ENCODE peak calls at places on chromosomes 4 and X, in eight cellular contexts. P is tibial nerve, K is sigmoid colon, N is A549, I is esophagus muscularis mucosa, X is stomach, W is GM12878, T is H1. Y is an unnamed sample.

GRCh38 chr4:40307627-40308497 is 27.3 kb upstream of the CHRNA9 start:
- DNase-seq in X (peak), P (no peak), K (peak), N (no peak), I (no peak), T (no peak), W (peak), Y (peak)

GRCh38 chr4:156970501-156971167 is 965 bp downstream of the PDGFC start:
- DNase-seq in W (no peak), N (peak), P (peak), K (peak), T (no peak), I (peak), X (peak), Y (peak)

GRCh38 chr4:152729466-152729865 is 49.7 kb upstream of the TMEM154 start:
- DNase-seq in P (no peak), I (no peak), X (no peak), W (no peak), K (no peak), T (no peak), N (no peak), Y (no peak)

GRCh38 chrX:124211312-124211942 is 121.0 kb upstream of the TEX13D start:
- DNase-seq in N (peak), I (no peak), X (no peak), K (no peak), T (no peak), P (no peak), W (no peak), Y (no peak)

GRCh38 chr4:142551513-142552280 is 294.4 kb downstream of the INPP4B start:
- DNase-seq in P (no peak), N (no peak), K (no peak), X (no peak), W (no peak), T (no peak), I (no peak), Y (no peak)

GRCh38 chr4:76753814-76754213 is 144.1 kb downstream of the SOWAHB start:
- DNase-seq in T (no peak), P (no peak), X (no peak), I (peak), K (no peak), W (no peak), N (no peak), Y (no peak)

GRCh38 chrX:1537031-1537715 is at the start of gene P2RY8:
- DNase-seq in N (peak), W (peak), X (peak), K (peak), I (no peak), T (no peak), P (peak), Y (peak)

GRCh38 chrX:40700640-40701342 is 34.6 kb downstream of the MED14 start:
- DNase-seq in P (no peak), W (no peak), X (no peak), N (no peak), T (no peak), I (no peak), K (no peak), Y (no peak)

GRCh38 chr4:7960790-7961655 is 21.4 kb upstream of the AFAP1 start:
- DNase-seq in N (no peak), X (no peak), T (no peak), W (peak), I (peak), K (peak), P (no peak), Y (no peak)

GRCh38 chrX:40145001-40145631 is 47.4 kb upstream of the BCOR start:
- DNase-seq in N (no peak), I (no peak), K (no peak), T (no peak), X (no peak), W (no peak), P (no peak), Y (no peak)

GRCh38 chr4:53702334-53703266 is 111.3 kb upstream of the LNX1 start:
- DNase-seq in X (peak), I (peak), P (peak), K (peak), N (peak), W (peak), T (no peak), Y (peak)

GRCh38 chrX:8639949-8640348 is 92.0 kb downstream of the ANOS1 start:
- DNase-seq in N (no peak), P (no peak), T (no peak), K (no peak), I (no peak), W (no peak), X (no peak), Y (no peak)

GRCh38 chrX:7654316-7654715 is 188.7 kb upstream of the VCX start:
- DNase-seq in N (no peak), K (no peak), X (no peak), W (no peak), T (no peak), P (no peak), I (no peak), Y (no peak)

GRCh38 chr4:150123982-150124670 is 45.9 kb downstream of the DCLK2 start:
- DNase-seq in K (no peak), I (no peak), T (no peak), P (no peak), X (no peak), N (no peak), W (no peak), Y (no peak)

GRCh38 chr4:57098945-57099344 is 11.2 kb downstream of the IGFBP7 start:
- DNase-seq in W (no peak), I (no peak), P (no peak), X (no peak), N (no peak), K (no peak), T (no peak), Y (no peak)

DNA sequence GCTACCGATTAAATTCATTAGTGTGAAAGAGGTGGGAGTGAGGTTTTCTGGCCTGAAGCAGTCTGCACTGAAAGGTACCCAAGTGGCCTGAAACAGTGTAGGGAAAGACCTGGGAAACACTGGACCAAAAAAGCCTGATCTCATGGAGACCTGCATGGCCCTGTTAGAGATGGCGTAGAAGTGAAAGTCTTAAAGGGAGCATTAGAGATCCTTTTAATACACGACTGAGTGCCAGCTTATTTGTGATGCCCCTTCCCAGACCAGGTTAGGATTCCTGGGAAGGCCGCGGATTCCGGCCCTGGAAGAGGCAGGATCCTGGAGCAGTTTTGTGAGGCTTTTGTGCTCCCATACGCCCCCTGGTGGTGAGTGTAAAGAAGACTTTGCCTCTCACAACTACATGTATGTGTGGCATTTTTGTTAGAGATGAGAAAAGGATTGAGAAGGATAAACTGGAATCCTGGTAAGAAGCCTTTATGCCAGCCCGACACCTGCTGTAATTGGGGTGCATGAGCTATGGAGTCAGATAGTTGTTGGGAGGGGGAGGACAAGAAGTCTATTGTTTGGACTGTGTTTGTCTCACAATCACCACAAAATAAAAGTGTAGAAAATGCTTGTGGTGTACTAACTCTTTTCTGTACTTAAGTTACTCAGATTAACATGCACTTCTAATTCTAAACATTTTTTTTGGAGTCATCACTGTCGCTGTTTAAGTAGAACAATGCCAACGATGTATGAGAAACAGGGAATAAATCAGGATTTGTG is 54.0 kb downstream of the JADE1 start:
- DNase-seq in W (no peak), T (peak), P (peak), I (no peak), X (peak), N (peak), K (peak), Y (peak)
- TF ChIP-seq CTCF in W (peak), T (peak), P (peak), I (peak), X (peak), N (peak), K (peak), Y (peak)

GRCh38 chrX:44971674-44972073 is 98.7 kb downstream of the KDM6A start:
- DNase-seq in N (no peak), T (no peak), K (no peak), I (no peak), W (no peak), X (peak), P (no peak), Y (no peak)

GRCh38 chrX:44975666-44976263 is 102.8 kb downstream of the KDM6A start:
- DNase-seq in X (no peak), T (no peak), W (no peak), I (no peak), P (no peak), K (no peak), N (no peak), Y (no peak)

GRCh38 chrX:44972132-44972531 is 99.1 kb downstream of the KDM6A start:
- DNase-seq in X (no peak), T (no peak), N (no peak), W (no peak), P (no peak), I (no peak), K (no peak), Y (no peak)

GRCh38 chrX:44973420-44973932 is 100.5 kb downstream of the KDM6A start:
- DNase-seq in P (no peak), K (no peak), N (no peak), W (no peak), X (no peak), T (no peak), I (no peak), Y (no peak)

DNA sequence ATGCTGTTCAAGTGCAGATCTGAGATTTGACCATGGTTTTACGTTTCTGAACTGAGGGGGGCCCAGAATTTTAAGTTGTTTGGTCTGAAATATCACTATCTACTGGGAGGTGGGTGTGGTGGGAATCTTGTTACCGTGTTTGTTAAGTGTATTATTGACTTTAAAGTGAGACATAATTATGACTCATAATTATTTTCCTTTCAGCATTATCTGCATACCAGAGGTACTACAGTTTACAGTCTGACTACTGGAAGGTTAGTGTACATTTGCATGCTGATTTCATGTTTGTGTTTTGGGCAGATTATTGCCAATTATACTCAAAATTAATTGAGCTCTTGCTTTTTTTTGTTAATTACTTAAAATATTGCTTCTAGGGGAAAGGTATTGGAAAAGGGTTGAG is 101.5 kb downstream of the KDM6A start:
- DNase-seq in K (no peak), P (no peak), T (no peak), W (no peak), I (no peak), X (no peak), N (peak), Y (no peak)
- TF ChIP-seq EP300 in K (no peak), P (no peak), T (no peak), W (no peak), I (no peak), X (no peak), N (no peak), Y (no peak)

GRCh38 chr4:139301821-139302611 is at the start of gene NDUFC1:
- DNase-seq in N (peak), W (peak), I (no peak), X (peak), K (peak), T (no peak), P (no peak), Y (peak)
- TF ChIP-seq CTCF in N (no peak), W (no peak), I (peak), X (peak), K (peak), T (no peak), P (no peak), Y (peak)

DNA sequence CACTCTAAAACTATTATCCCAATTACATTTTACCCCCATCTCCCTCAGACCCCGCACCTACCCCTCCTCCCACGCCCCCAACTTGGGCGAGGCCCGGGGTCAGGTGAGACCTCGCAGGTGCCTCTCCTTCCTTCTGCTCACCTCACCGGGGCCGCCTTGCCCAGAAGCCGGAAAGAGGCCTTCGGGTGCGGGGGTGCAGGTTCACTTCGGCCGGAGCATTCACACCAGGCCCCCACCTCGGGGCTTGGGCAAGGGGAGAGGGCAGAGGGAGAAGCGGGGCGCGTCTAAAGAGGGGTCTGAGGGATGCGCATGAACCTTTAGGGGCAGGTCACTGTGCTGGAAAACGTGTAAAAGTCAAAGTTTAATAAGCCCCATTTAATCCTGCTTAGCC is 427 bp downstream of the ZNF182 start:
- DNase-seq in P (no peak), K (no peak), X (no peak), T (no peak), W (no peak), N (peak), I (no peak), Y (peak)
- TF ChIP-seq EP300 in P (no peak), K (no peak), X (no peak), T (no peak), W (no peak), N (no peak), I (no peak), Y (no peak)

DNA sequence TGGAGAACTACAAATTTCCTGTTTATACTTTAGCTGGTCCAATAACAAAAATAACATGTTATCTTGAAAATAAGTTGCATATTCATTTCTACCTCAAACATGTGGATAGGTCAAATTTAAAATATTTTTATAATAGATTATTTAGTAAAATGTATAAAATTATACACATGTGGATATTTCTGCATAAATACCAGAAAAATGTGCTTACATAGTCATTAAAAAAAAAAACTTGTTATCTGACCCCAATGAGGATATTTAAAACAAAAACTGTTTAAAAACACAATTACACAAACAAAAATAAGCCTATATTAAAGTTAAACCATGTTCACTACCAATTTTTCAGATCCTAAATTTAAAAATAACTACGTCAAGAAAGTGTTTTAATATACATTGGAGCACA is 28.1 kb downstream of the FBXO8 start:
- DNase-seq in T (no peak), P (no peak), W (no peak), I (no peak), X (no peak), N (no peak), K (no peak), Y (no peak)
- TF ChIP-seq CTCF in T (no peak), P (no peak), W (no peak), I (no peak), X (no peak), N (no peak), K (no peak), Y (no peak)

DNA sequence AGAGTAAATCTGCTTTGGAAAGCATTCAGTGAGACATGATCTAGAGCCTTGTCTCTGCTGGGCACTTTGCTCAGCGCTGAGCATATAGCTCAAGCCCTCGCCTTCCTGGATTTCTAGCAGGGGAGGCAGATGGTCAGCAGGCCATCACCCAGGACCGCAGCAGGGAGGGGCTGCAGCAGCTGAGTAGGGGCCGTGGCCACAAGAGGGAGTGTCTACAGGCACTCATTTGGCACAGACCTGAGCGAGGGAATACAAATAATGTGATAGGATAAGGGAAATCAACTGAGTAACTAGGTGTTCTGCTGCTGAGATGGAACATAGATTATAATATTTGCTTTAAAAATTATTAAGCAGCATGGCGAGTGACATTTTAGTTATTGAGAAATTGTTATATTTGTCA is 30.2 kb downstream of the OFD1 start:
- DNase-seq in T (no peak), K (no peak), N (peak), X (peak), P (no peak), I (no peak), W (no peak), Y (no peak)
- TF ChIP-seq EP300 in T (no peak), K (no peak), N (no peak), X (no peak), P (no peak), I (no peak), W (no peak), Y (no peak)

GRCh38 chr4:3677671-3678070 is 88.5 kb upstream of the ADRA2C start:
- DNase-seq in I (no peak), P (no peak), N (no peak), K (peak), T (no peak), X (no peak), W (no peak), Y (no peak)
- TF ChIP-seq CTCF in I (no peak), P (no peak), N (no peak), K (no peak), T (no peak), X (no peak), W (no peak), Y (no peak)

GRCh38 chrX:31593353-31593752 is 521.5 kb upstream of the FTHL17 start:
- DNase-seq in I (no peak), N (no peak), T (no peak), P (no peak), X (no peak), W (no peak), K (no peak), Y (no peak)

GRCh38 chrX:31588355-31588754 is 516.5 kb upstream of the FTHL17 start:
- DNase-seq in P (no peak), W (no peak), X (no peak), K (no peak), T (no peak), I (no peak), N (no peak), Y (no peak)

GRCh38 chrX:31591355-31591754 is 519.5 kb upstream of the FTHL17 start:
- DNase-seq in T (no peak), P (no peak), N (no peak), I (no peak), K (no peak), W (no peak), X (no peak), Y (no peak)

GRCh38 chrX:31589503-31589902 is 517.7 kb upstream of the FTHL17 start:
- DNase-seq in W (no peak), I (no peak), K (no peak), N (no peak), X (no peak), T (no peak), P (no peak), Y (no peak)

DNA sequence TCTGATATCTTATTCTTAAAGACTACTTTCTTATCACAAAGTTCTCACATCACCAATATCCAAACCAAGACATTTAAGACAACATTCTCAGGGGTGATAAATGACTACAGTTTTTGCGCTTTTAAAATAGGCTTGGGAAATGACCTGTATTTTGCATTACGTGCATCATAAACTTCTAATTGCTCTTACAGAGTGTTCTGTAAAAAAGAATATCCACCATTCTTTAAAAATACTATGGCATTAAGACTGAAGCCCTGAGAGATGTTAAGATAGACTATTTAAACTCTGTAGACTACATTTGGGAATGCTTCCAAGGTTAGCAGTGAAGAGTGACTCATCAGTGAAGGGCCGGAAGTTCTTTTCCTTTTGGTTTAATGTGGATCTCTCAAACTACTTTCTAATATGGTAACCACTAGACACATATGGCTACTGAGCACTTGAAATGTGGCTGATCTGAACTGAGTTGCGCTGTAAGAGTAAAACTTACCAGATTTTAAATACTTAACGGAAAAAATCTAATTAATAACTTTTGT is 518.8 kb upstream of the FTHL17 start:
- DNase-seq in N (no peak), K (no peak), X (no peak), W (no peak), I (no peak), T (no peak), P (no peak), Y (no peak)
- TF ChIP-seq EP300 in N (no peak), K (no peak), X (no peak), W (no peak), I (no peak), T (no peak), P (no peak), Y (no peak)

GRCh38 chr4:26227827-26228226 is 93.0 kb upstream of the RBPJ start:
- DNase-seq in I (no peak), X (no peak), P (no peak), K (no peak), W (no peak), N (no peak), T (no peak), Y (no peak)

GRCh38 chr4:26223160-26223559 is 97.7 kb upstream of the RBPJ start:
- DNase-seq in K (no peak), T (no peak), I (no peak), P (no peak), N (no peak), X (no peak), W (no peak), Y (no peak)

GRCh38 chr4:26229974-26230373 is 90.8 kb upstream of the RBPJ start:
- DNase-seq in I (no peak), P (no peak), K (no peak), X (no peak), N (no peak), T (no peak), W (no peak), Y (no peak)

GRCh38 chr4:26228883-26229282 is 91.9 kb upstream of the RBPJ start:
- DNase-seq in W (no peak), I (no peak), X (no peak), T (no peak), K (no peak), N (no peak), P (no peak), Y (no peak)

GRCh38 chr4:26226978-26227377 is 93.8 kb upstream of the RBPJ start:
- DNase-seq in X (no peak), K (no peak), N (no peak), I (no peak), P (no peak), T (no peak), W (no peak), Y (no peak)
- TF ChIP-seq CTCF in X (no peak), K (no peak), N (no peak), I (no peak), P (no peak), T (no peak), W (no peak), Y (no peak)